ENCODE peak calls at places on chromosome 19, in seven cellular contexts. F is T-cell; O is EH; Y is stimulated activated CD8-positive, alpha-beta memory T cell treated with anti-CD3 and anti-CD28 coated beads, Interleukin-2, amount 100 ng/mL, for 48 hours; U is cardiac fibroblast; R is Daoy; X is GM03348. B is an unnamed sample.

GRCh38 chr19:13998426-13998825 is 7.7 kb downstream of the RFX1 start:
- DNase-seq in U (no peak), X (no peak), Y (no peak), O (no peak), R (no peak), F (no peak), B (no peak)

GRCh38 chr19:42653841-42654240 is 59.1 kb upstream of the CEACAM8 start:
- DNase-seq in F (no peak), U (no peak), Y (no peak), O (peak; percentile 17), R (no peak), X (no peak), B (no peak)

GRCh38 chr19:572891-573825 is 762 bp downstream of the BSG start:
- DNase-seq in Y (no peak), X (peak; percentile 83), F (no peak), U (peak; percentile 67), R (peak; percentile 57), O (peak; percentile 62), B (no peak)

GRCh38 chr19:55042688-55043087 is 4.6 kb upstream of the GP6 start:
- DNase-seq in U (no peak), F (no peak), O (no peak), X (no peak), Y (no peak), R (no peak), B (no peak)

GRCh38 chr19:1007852-1008251 is 7.6 kb downstream of the GRIN3B start:
- DNase-seq in X (no peak), Y (no peak), R (no peak), F (no peak), U (no peak), O (no peak), B (no peak)

GRCh38 chr19:18397242-18398202 is at the start of gene LRRC25:
- DNase-seq in X (no peak), O (no peak), Y (no peak), R (no peak), U (no peak), F (no peak), B (no peak)

GRCh38 chr19:3073159-3073563 is 10.9 kb upstream of the TLE5 start:
- DNase-seq in Y (no peak), U (peak; percentile 75), F (no peak), O (peak; percentile 72), R (peak; percentile 78), X (peak; percentile 60), B (no peak)

GRCh38 chr19:47430041-47430802 is 10.9 kb upstream of the MEIS3 start:
- DNase-seq in O (peak; percentile 59), U (peak; percentile 62), Y (no peak), X (peak; percentile 72), F (no peak), R (no peak), B (no peak)

GRCh38 chr19:58361900-58362271 is 665 bp downstream of the ZNF497 start:
- DNase-seq in U (no peak), R (peak; percentile 67), X (no peak), Y (peak; percentile 48), F (peak; percentile 19), O (no peak), B (no peak)

GRCh38 chr19:30711296-30711695 is 339.1 kb downstream of the ZNF536 start:
- DNase-seq in F (no peak), Y (no peak), R (peak; percentile 35), X (no peak), U (no peak), O (no peak), B (no peak)

GRCh38 chr19:2035590-2035991 is 15.5 kb downstream of the MKNK2 start:
- DNase-seq in Y (no peak), R (no peak), U (no peak), X (no peak), F (no peak), O (no peak), B (no peak)

GRCh38 chr19:15954820-15955219 is 6.0 kb downstream of the OR10H4 start:
- DNase-seq in F (no peak), X (no peak), Y (no peak), R (no peak), U (no peak), O (no peak), B (no peak)

GRCh38 chr19:33193864-33194362 is at the start of gene LRP3:
- DNase-seq in X (peak; percentile 83), U (peak; percentile 2), Y (no peak), R (peak; percentile 43), O (peak; percentile 44), F (no peak), B (peak; percentile 50)

GRCh38 chr19:47209323-47210179 is 21.4 kb downstream of the BBC3 start:
- DNase-seq in U (no peak), O (no peak), X (no peak), F (no peak), R (no peak), Y (no peak), B (no peak)

GRCh38 chr19:17206736-17207581 is 8.2 kb upstream of the USE1 start:
- DNase-seq in O (no peak), F (no peak), R (no peak), X (no peak), U (no peak), Y (no peak), B (no peak)

GRCh38 chr19:6109947-6110346 is 353 bp downstream of the RFX2 start:
- DNase-seq in R (no peak), F (no peak), U (no peak), X (no peak), O (no peak), Y (no peak), B (no peak)

GRCh38 chr19:7919681-7920519 is at the start of gene SNAPC2:
- DNase-seq in U (peak; percentile 97), Y (peak; percentile 96), F (peak; percentile 97), O (peak; percentile 94), X (peak; percentile 93), R (peak; percentile 97), B (peak; percentile 91)

GRCh38 chr19:38211206-38211605 is 12.8 kb downstream of the DPF1 start:
- DNase-seq in U (no peak), R (no peak), X (no peak), F (peak; percentile 20), Y (no peak), O (no peak), B (peak; percentile 20)

GRCh38 chr19:35251456-35251855 is 2.7 kb downstream of the LSR start:
- DNase-seq in U (no peak), O (no peak), Y (no peak), F (no peak), X (no peak), R (no peak), B (no peak)

GRCh38 chr19:50199254-50199545 is 4.2 kb upstream of the MYH14 start:
- DNase-seq in Y (no peak), U (no peak), R (no peak), O (no peak), F (no peak), X (no peak), B (no peak)

GRCh38 chr19:49210108-49210900 is 52.7 kb downstream of the TRPM4 start:
- DNase-seq in R (no peak), X (no peak), O (peak; percentile 24), F (peak; percentile 26), Y (peak; percentile 47), U (peak; percentile 29), B (peak; percentile 11)

GRCh38 chr19:41323430-41324125 is 13.6 kb downstream of the CCDC97 start:
- DNase-seq in F (no peak), R (peak; percentile 98), O (peak; percentile 98), U (peak; percentile 95), X (peak; percentile 97), Y (no peak), B (no peak)

GRCh38 chr19:48398329-48399235 is 5.1 kb downstream of the GRIN2D start:
- DNase-seq in U (peak; percentile 83), F (peak; percentile 90), R (peak; percentile 71), X (peak; percentile 91), O (peak; percentile 82), Y (peak; percentile 86), B (no peak)

GRCh38 chr19:56321981-56322558 is 7.4 kb upstream of the ZSCAN5A start:
- DNase-seq in U (no peak), Y (no peak), X (no peak), R (no peak), F (no peak), O (no peak), B (no peak)

GRCh38 chr19:6769006-6769637 is 1.9 kb upstream of the SH2D3A start:
- DNase-seq in F (no peak), R (peak; percentile 30), X (peak; percentile 47), Y (no peak), U (peak; percentile 53), O (peak; percentile 30), B (no peak)

GRCh38 chr19:15113245-15114152 is 6.3 kb downstream of the SYDE1 start:
- DNase-seq in Y (no peak), X (no peak), F (no peak), U (no peak), O (no peak), R (no peak), B (no peak)

GRCh38 chr19:1223018-1223855 is 14.6 kb downstream of the CBARP start:
- DNase-seq in O (peak; percentile 53), U (peak; percentile 60), F (no peak), R (peak; percentile 68), Y (no peak), X (no peak), B (no peak)

GRCh38 chr19:18503971-18504885 is 17.6 kb downstream of the ELL start:
- DNase-seq in F (no peak), O (no peak), X (no peak), U (no peak), R (no peak), Y (no peak), B (no peak)

GRCh38 chr19:33797821-33798633 is 1.4 kb downstream of the KCTD15 start:
- DNase-seq in X (peak; percentile 85), O (peak; percentile 69), U (peak; percentile 51), F (no peak), R (no peak), Y (no peak), B (no peak)

GRCh38 chr19:3065675-3066357 is 3.5 kb upstream of the TLE5 start:
- DNase-seq in X (no peak), F (no peak), U (no peak), R (no peak), Y (no peak), O (no peak), B (no peak)

GRCh38 chr19:35995655-35995993 is 636 bp downstream of the SDHAF1 start:
- DNase-seq in X (peak; percentile 70), F (no peak), O (peak; percentile 44), R (peak; percentile 62), Y (no peak), U (peak; percentile 34), B (no peak)

GRCh38 chr19:50964266-50964665 is 5.1 kb downstream of the KLK6 start:
- DNase-seq in O (no peak), F (no peak), R (no peak), U (no peak), X (no peak), Y (no peak), B (no peak)

GRCh38 chr19:13060964-13061927 is 41.4 kb downstream of the LYL1 start:
- DNase-seq in F (peak; percentile 79), O (peak; percentile 76), Y (peak; percentile 77), R (peak; percentile 91), X (peak; percentile 88), U (peak; percentile 79), B (peak; percentile 70)

GRCh38 chr19:8333771-8334457 is 9.1 kb downstream of the KANK3 start:
- DNase-seq in O (no peak), X (no peak), F (no peak), U (no peak), R (no peak), Y (no peak), B (no peak)

GRCh38 chr19:47790398-47790814 is 11.9 kb downstream of the SELENOW start:
- DNase-seq in X (peak; percentile 88), R (peak; percentile 81), O (peak; percentile 68), Y (peak; percentile 89), U (peak; percentile 71), F (peak; percentile 75), B (peak; percentile 72)

GRCh38 chr19:29544656-29545360 is 19.0 kb downstream of the VSTM2B start:
- DNase-seq in O (no peak), X (no peak), U (no peak), R (no peak), F (no peak), Y (no peak), B (no peak)

GRCh38 chr19:49564616-49565045 is 15.7 kb downstream of the NOSIP start:
- DNase-seq in F (no peak), Y (no peak), U (no peak), O (no peak), R (no peak), X (no peak), B (no peak)

GRCh38 chr19:38599722-38600121 is 18.0 kb downstream of the MAP4K1 start:
- DNase-seq in X (no peak), F (no peak), Y (no peak), O (no peak), U (no peak), R (no peak), B (no peak)